ENCODE peak calls at places on chromosome 13, in four cellular contexts. D is cardiac muscle cell, R is A549, S is mesothelial cell of epicardium. T is an unnamed sample.

GRCh38 chr13:96218475-96218874 is 128.6 kb downstream of the HS6ST3 start:
- DNase-seq in S (no peak), D (no peak), R (no peak), T (no peak)

GRCh38 chr13:19940106-19940505 is 18.4 kb upstream of the ZMYM2 start:
- DNase-seq in R (no peak), S (no peak), D (no peak), T (no peak)

GRCh38 chr13:51715613-51716012 is 88.3 kb downstream of the DHRS12 start:
- DNase-seq in D (no peak), R (no peak), S (no peak), T (no peak)

GRCh38 chr13:112822851-112823250 is 133.0 kb downstream of the ATP11A start:
- DNase-seq in R (no peak), D (no peak), S (no peak), T (no peak)

GRCh38 chr13:39586956-39587605 is 15.9 kb downstream of the LHFPL6 start:
- DNase-seq in R (no peak), S (no peak), D (no peak), T (no peak)

GRCh38 chr13:109256866-109257760 is 529.3 kb downstream of the IRS2 start:
- DNase-seq in R (peak; percentile 95), S (no peak), D (peak; percentile 59), T (no peak)

GRCh38 chr13:114130131-114130707 is 2.2 kb downstream of the RASA3 start:
- DNase-seq in S (no peak), D (no peak), R (no peak), T (no peak)

GRCh38 chr13:105703843-105704242 is 831.6 kb downstream of the EFNB2 start:
- DNase-seq in S (no peak), D (no peak), R (no peak), T (no peak)

GRCh38 chr13:80166352-80166751 is 174.6 kb downstream of the SPRY2 start:
- DNase-seq in S (no peak), D (no peak), R (no peak), T (no peak)

GRCh38 chr13:23547000-23547590 is 23.1 kb upstream of the TNFRSF19 start:
- DNase-seq in R (no peak), S (no peak), D (no peak), T (no peak)

GRCh38 chr13:114106526-114106925 is 25.9 kb downstream of the RASA3 start:
- DNase-seq in D (no peak), S (no peak), R (no peak), T (no peak)

GRCh38 chr13:75399168-75399878 is 82.6 kb downstream of the TBC1D4 start:
- DNase-seq in S (no peak), D (no peak), R (no peak), T (no peak)

GRCh38 chr13:67048084-67048792 is 181.9 kb downstream of the PCDH9 start:
- DNase-seq in S (no peak), D (no peak), R (no peak), T (no peak)

GRCh38 chr13:57630661-57631606 is 610 bp upstream of the PCDH17 start:
- DNase-seq in D (peak; percentile 30), S (no peak), R (no peak), T (no peak)

GRCh38 chr13:39538826-39539555 is 64.0 kb downstream of the LHFPL6 start:
- DNase-seq in S (no peak), R (no peak), D (no peak), T (no peak)

GRCh38 chr13:30844548-30845296 is 61.3 kb upstream of the MEDAG start:
- DNase-seq in R (peak; percentile 19), S (no peak), D (no peak), T (no peak)

GRCh38 chr13:22893149-22893548 is 287.6 kb upstream of the SGCG start:
- DNase-seq in S (no peak), R (no peak), D (no peak), T (no peak)

GRCh38 chr13:40668335-40668734 is 1.9 kb upstream of the FOXO1 start:
- DNase-seq in S (no peak), D (no peak), R (peak; percentile 47), T (no peak)

GRCh38 chr13:44800626-44801025 is 188.6 kb downstream of the NUFIP1 start:
- DNase-seq in D (peak; percentile 94), S (no peak), R (no peak), T (no peak)

GRCh38 chr13:72126424-72126823 is 259.4 kb upstream of the DACH1 start:
- DNase-seq in S (no peak), R (no peak), D (no peak), T (no peak)

GRCh38 chr13:44732503-44733098 is 156.5 kb upstream of the TSC22D1 start:
- DNase-seq in D (peak; percentile 52), S (no peak), R (no peak), T (no peak)

GRCh38 chr13:50928088-50928487 is 18.5 kb downstream of the RNASEH2B start:
- DNase-seq in R (no peak), D (no peak), S (no peak), T (no peak)

GRCh38 chr13:26656919-26657318 is 99.4 kb downstream of the WASF3 start:
- DNase-seq in R (no peak), S (no peak), D (peak; percentile 31), T (no peak)

GRCh38 chr13:110425444-110425780 is 118.3 kb downstream of the COL4A2 start:
- DNase-seq in D (no peak), R (no peak), S (no peak), T (no peak)

GRCh38 chr13:29039212-29039611 is 219.1 kb downstream of the MTUS2 start:
- DNase-seq in S (no peak), D (no peak), R (no peak), T (no peak)

DNA sequence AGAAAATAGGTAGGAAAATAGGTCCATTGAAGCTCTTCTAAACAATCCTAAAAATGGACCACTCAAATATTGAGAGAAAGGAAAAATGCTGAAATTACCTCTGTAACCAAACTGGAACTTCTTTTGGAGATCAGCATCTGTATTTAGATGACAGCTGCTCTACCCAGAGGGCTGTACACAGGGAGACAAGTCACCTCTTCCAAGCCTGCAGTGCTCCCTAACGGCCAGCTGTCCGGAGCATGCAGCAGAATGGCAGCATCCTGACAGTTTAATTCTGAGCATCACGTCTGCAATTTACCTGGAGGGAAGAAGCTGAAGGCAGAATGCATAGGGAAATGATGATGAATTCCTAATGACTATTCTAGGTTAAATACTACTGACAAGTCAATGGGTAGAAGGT is 62.8 kb upstream of the DIAPH3 start:
- DNase-seq in R (peak; percentile 28), D (peak; percentile 60), S (no peak), T (no peak)
- TF ChIP-seq CTCF in R (no peak), D (peak; percentile 50), S (no peak), T (peak; percentile 46)

GRCh38 chr13:81714513-81714912 is 1373.6 kb upstream of the SPRY2 start:
- DNase-seq in S (no peak), R (no peak), D (no peak), T (no peak)
- TF ChIP-seq CTCF in S (no peak), R (no peak), D (no peak), T (no peak)

GRCh38 chr13:73945371-73945770 is 188.8 kb downstream of the KLF12 start:
- DNase-seq in D (no peak), R (no peak), S (no peak), T (no peak)
- TF ChIP-seq CTCF in D (no peak), R (no peak), S (peak; percentile 36), T (no peak)

DNA sequence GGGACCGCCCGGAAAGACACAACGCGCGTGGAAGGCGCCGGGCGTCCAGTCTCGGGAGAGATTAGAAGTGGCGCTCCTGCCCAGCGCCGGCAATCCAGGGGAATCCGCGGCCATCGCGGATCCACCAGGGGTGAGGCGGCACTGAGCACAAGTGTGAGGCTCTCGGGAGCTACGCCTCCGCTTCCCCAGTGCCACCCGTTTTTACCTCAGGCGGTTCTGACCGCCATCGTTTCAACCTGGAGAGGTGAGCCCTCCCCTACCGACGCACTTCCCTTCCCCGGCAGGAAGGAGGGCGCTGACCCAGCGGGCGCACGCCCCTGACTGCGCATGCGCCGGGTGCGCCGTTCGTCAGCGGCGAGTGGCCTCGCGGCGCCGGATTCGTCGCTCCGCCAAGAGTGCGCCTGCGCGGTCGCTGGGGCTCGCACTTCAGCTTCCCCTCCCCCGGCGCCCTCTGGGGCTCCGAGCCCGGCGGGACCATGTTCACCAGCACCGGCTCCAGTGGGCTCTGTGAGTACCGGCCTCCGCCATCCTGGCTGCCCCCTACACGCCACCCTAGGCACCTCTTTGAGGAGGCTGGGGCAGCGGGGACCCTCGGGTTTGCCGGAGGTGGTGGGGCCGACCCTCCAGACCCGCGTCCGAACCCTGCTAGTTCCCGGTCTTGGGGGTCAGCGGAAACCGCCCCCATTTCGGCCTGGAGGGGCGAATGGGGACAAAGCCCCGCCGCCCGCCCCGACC is at the start of gene UBAC2:
- DNase-seq in R (peak; percentile 92), D (peak; percentile 97), S (peak; percentile 93), T (peak; percentile 97)
- TF ChIP-seq CTCF in R (no peak), D (no peak), S (no peak), T (peak; percentile 22)

GRCh38 chr13:91157273-91158014 is 190.0 kb upstream of the MIR17HG start:
- DNase-seq in D (no peak), S (no peak), R (no peak), T (no peak)

GRCh38 chr13:91158015-91158390 is 189.5 kb upstream of the MIR17HG start:
- DNase-seq in S (no peak), D (no peak), R (no peak), T (no peak)

GRCh38 chr13:91166714-91167511 is 180.6 kb upstream of the MIR17HG start:
- DNase-seq in D (no peak), R (no peak), S (no peak), T (no peak)

GRCh38 chr13:91165758-91166157 is 181.7 kb upstream of the MIR17HG start:
- DNase-seq in R (no peak), S (no peak), D (no peak), T (no peak)

GRCh38 chr13:91162180-91162579 is 185.3 kb upstream of the MIR17HG start:
- DNase-seq in S (no peak), D (peak; percentile 7), R (no peak), T (no peak)
- TF ChIP-seq CTCF in S (no peak), D (no peak), R (no peak), T (no peak)

GRCh38 chr13:97749174-97749573 is 204.3 kb upstream of the IPO5 start:
- DNase-seq in D (no peak), R (peak; percentile 50), S (no peak), T (no peak)
- TF ChIP-seq CTCF in D (peak; percentile 25), R (no peak), S (no peak), T (no peak)

T was measured in type B pancreatic cell.